ENCODE peak calls at places on chromosomes 4 and X, in six cellular contexts. T, E, M, R, V and I are unnamed samples.

GRCh38 chr4:39469429-39470077 is 10.7 kb downstream of the LIAS start:
- DNase-seq in T (peak), E (peak), M (no peak), R (peak), V (peak), I (peak)

GRCh38 chr4:142222127-142222526 is 585.7 kb downstream of the IL15 start:
- DNase-seq in T (no peak), E (no peak), M (no peak), R (no peak), V (no peak), I (no peak)

GRCh38 chr4:4914965-4915845 is 55.7 kb downstream of the MSX1 start:
- DNase-seq in T (no peak), E (no peak), M (no peak), R (no peak), V (no peak), I (no peak)

GRCh38 chrX:150460063-150460462 is 96.9 kb downstream of the MAMLD1 start:
- DNase-seq in T (no peak), E (no peak), M (no peak), R (no peak), V (no peak), I (no peak)

GRCh38 chrX:153769865-153770605 is 6.0 kb downstream of the PLXNB3 start:
- DNase-seq in T (no peak), E (no peak), M (no peak), R (no peak), V (no peak), I (peak)

GRCh38 chr4:23966720-23967119 is 76.9 kb upstream of the PPARGC1A start:
- DNase-seq in T (no peak), E (no peak), M (no peak), R (no peak), V (no peak), I (no peak)

GRCh38 chrX:21700289-21700688 is 42.2 kb upstream of the KLHL34 start:
- DNase-seq in T (no peak), E (no peak), M (no peak), R (no peak), V (no peak), I (no peak)

GRCh38 chr4:89539797-89540711 is 232.5 kb upstream of the GPRIN3 start:
- DNase-seq in T (no peak), E (no peak), M (no peak), R (no peak), V (no peak), I (no peak)

GRCh38 chrX:134244043-134244442 is 7.1 kb downstream of the CCDC160 start:
- DNase-seq in T (no peak), E (no peak), M (no peak), R (no peak), V (peak), I (no peak)

GRCh38 chr4:57037982-57038604 is 59.4 kb downstream of the POLR2B start:
- DNase-seq in T (no peak), E (peak), M (no peak), R (peak), V (peak), I (peak)

GRCh38 chr4:149371021-149371420 is 444.6 kb downstream of the IQCM start:
- DNase-seq in T (peak), E (peak), M (no peak), R (no peak), V (peak), I (peak)

GRCh38 chr4:13047591-13047990 is 436.5 kb downstream of the RAB28 start:
- DNase-seq in T (no peak), E (no peak), M (no peak), R (no peak), V (no peak), I (no peak)

GRCh38 chr4:113368056-113368455 is 318.6 kb downstream of the ANK2 start:
- DNase-seq in T (peak), E (no peak), M (no peak), R (no peak), V (no peak), I (no peak)

GRCh38 chr4:244471-244870 is 60.8 kb downstream of the ZNF732 start:
- DNase-seq in T (no peak), E (peak), M (no peak), R (peak), V (peak), I (peak)

GRCh38 chr4:161252520-161253141 is 911.2 kb downstream of the FSTL5 start:
- DNase-seq in T (no peak), E (peak), M (no peak), R (no peak), V (peak), I (peak)

GRCh38 chrX:18983711-18984380 is at the start of gene PHKA2:
- DNase-seq in T (no peak), E (peak), M (peak), R (no peak), V (peak), I (no peak)

GRCh38 chrX:14363719-14364118 is 165.6 kb upstream of the GLRA2 start:
- DNase-seq in T (no peak), E (no peak), M (no peak), R (no peak), V (no peak), I (no peak)

GRCh38 chrX:19846995-19847790 is 40.2 kb downstream of the SH3KBP1 start:
- DNase-seq in T (peak), E (peak), M (no peak), R (no peak), V (peak), I (no peak)

GRCh38 chrX:134236690-134237362 is at the start of gene CCDC160:
- DNase-seq in T (no peak), E (peak), M (peak), R (peak), V (peak), I (peak)

GRCh38 chrX:144896323-144896722 is 351.0 kb upstream of the SPANXN1 start:
- DNase-seq in T (no peak), E (peak), M (no peak), R (no peak), V (no peak), I (peak)

GRCh38 chrX:30488092-30488491 is 89.5 kb downstream of the TASL start:
- DNase-seq in T (no peak), E (peak), M (no peak), R (no peak), V (peak), I (peak)
- TF ChIP-seq CTCF in T (peak), E (peak), M (no peak), R (peak), V (no peak), I (peak)

DNA sequence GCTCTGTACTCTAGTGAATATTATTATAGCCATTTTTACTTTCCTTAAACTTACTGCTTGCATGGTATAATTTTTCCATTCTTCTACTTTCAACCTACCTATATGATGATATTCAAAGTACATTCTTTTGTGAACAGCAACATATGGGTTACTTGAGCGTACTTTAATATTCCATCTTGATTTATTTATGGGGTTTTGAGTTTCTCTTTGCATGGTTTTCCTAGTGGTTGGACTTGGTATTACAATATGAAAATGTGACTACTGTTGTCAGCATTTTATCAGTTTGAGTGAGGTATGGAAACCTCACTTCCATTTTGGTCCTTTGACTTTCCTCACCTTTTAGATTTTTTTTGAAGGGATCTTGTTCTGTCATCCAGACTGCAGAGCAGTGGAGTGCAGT is 35.9 kb downstream of the ADGRG4 start:
- DNase-seq in T (no peak), E (no peak), M (no peak), R (no peak), V (no peak), I (no peak)
- TF ChIP-seq CTCF in T (peak), E (peak), M (no peak), R (peak), V (peak), I (no peak)

GRCh38 chr4:170398228-170398627 is 308.5 kb upstream of the AADAT start:
- DNase-seq in T (no peak), E (no peak), M (no peak), R (no peak), V (no peak), I (no peak)

GRCh38 chr4:170395773-170396172 is 306.0 kb upstream of the AADAT start:
- DNase-seq in T (no peak), E (no peak), M (no peak), R (no peak), V (no peak), I (no peak)

GRCh38 chr4:170399894-170400293 is 310.1 kb upstream of the AADAT start:
- DNase-seq in T (peak), E (no peak), M (no peak), R (no peak), V (no peak), I (no peak)

DNA sequence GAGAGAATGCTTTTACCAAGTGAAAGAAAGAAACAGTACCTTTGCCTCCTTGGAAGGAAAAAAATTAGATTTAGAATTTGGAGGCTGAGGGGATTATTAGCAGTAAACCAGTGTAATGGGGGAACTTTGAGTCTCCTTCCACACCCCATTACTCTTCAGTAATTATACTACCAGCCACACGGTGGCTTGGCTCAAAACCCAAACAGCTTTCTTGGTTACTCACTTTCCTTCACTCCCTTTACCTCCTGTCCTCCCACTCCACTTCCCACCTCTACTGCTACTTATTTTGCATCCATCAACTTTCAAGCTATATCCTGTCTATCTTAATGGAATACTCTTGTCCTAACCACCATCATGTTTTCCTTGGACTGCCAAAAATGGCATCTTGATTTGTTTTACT is 310.6 kb upstream of the AADAT start:
- DNase-seq in T (no peak), E (no peak), M (no peak), R (no peak), V (no peak), I (no peak)
- TF ChIP-seq CTCF in T (no peak), E (no peak), M (no peak), R (peak), V (no peak), I (no peak)

GRCh38 chr4:85870298-85871083 is 395.5 kb downstream of the ARHGAP24 start:
- DNase-seq in T (no peak), E (no peak), M (no peak), R (no peak), V (no peak), I (no peak)
- TF ChIP-seq CTCF in T (no peak), E (no peak), M (no peak), R (no peak), V (no peak), I (no peak)

DNA sequence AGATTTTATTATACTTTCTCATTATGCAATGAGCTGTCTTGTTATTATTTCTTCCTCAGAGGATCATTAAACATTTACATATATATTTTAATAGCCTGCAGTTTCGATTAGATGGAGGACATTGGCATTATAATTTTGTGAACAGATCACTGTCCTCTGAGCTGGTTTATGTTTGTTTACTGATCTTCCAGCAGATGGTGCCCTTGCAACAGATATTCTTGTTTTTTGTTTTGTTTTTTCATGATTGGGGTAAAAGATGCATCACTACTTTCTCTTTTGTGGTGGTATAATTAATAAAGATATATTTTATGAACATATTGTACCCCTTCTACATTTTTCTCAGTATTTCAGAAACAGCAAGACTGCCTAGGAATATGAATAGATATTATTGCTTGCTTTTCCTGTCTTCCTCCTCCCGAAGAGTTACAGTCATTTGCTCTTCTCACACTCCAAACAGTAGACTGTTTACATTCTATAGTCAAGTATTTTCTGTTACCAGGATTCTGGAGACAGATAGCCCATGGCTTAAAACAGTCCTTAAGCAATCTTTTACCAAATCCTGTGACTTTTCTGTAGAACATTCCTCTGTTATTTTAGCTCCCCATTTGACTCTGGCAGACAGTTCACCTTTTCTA is 905.2 kb downstream of the TRAM1L1 start:
- DNase-seq in T (no peak), E (no peak), M (no peak), R (no peak), V (peak), I (peak)
- TF ChIP-seq CTCF in T (no peak), E (peak), M (peak), R (peak), V (peak), I (peak)

GRCh38 chr4:169282429-169283113 is 11.8 kb upstream of the SH3RF1 start:
- DNase-seq in T (no peak), E (no peak), M (no peak), R (no peak), V (no peak), I (no peak)

GRCh38 chr4:169283114-169283509 is 12.4 kb upstream of the SH3RF1 start:
- DNase-seq in T (peak), E (no peak), M (no peak), R (no peak), V (no peak), I (no peak)

GRCh38 chr4:169286562-169287301 is 16.0 kb upstream of the SH3RF1 start:
- DNase-seq in T (no peak), E (no peak), M (no peak), R (no peak), V (no peak), I (no peak)
- TF ChIP-seq CTCF in T (no peak), E (no peak), M (no peak), R (peak), V (no peak), I (no peak)

GRCh38 chrX:38982843-38983242 is 181.6 kb downstream of the MID1IP1 start:
- DNase-seq in T (no peak), E (no peak), M (no peak), R (no peak), V (no peak), I (no peak)

GRCh38 chrX:38987135-38987780 is 186.0 kb downstream of the MID1IP1 start:
- DNase-seq in T (no peak), E (no peak), M (no peak), R (peak), V (peak), I (no peak)

GRCh38 chrX:38985945-38986344 is 184.7 kb downstream of the MID1IP1 start:
- DNase-seq in T (no peak), E (no peak), M (no peak), R (no peak), V (no peak), I (no peak)

GRCh38 chrX:38986586-38986985 is 185.3 kb downstream of the MID1IP1 start:
- DNase-seq in T (no peak), E (no peak), M (no peak), R (no peak), V (no peak), I (no peak)

DNA sequence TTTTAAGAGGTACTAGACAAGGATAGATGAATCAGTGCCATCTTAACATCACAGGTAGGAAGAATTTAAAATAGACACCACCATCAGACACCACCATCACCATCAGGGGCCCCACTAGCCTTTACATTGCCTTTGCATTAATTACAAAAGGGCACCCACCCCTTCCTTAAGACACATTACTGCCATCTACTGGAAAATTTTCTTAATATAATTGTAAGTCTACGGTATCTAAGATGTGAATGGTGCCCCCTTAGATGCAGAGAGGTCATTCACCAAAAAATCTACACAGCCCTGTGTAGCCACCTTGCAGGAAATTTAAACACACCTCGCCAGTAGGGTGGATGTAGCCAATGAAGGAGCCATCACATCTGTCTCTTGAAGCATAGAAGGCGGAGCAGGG is 184.1 kb downstream of the MID1IP1 start:
- DNase-seq in T (no peak), E (peak), M (no peak), R (no peak), V (no peak), I (peak)
- TF ChIP-seq CTCF in T (no peak), E (peak), M (no peak), R (no peak), V (no peak), I (no peak)

GRCh38 chr4:7037425-7037824 is 5.7 kb upstream of the TADA2B start:
- DNase-seq in T (no peak), E (no peak), M (no peak), R (no peak), V (no peak), I (no peak)
- TF ChIP-seq CTCF in T (no peak), E (no peak), M (no peak), R (no peak), V (no peak), I (no peak)